ENCODE peak calls at places on chromosomes 12 and 14, in ten cellular contexts. One of them, this sample, is unnamed.
A peak's percentile ranks its signal among the peaks of the same experiment; 100 is the strongest.

GRCh38 chr14:94640721-94641631 is 28.8 kb downstream of the SERPINA3 start:
- DNase-seq in activated effector memory CD4-positive, alpha-beta T cell treated with anti-CD3 and anti-CD28 coated beads, Interleukin-2, amount 50 U/mL, for 16 hours: no peak
- DNase-seq in astrocyte: no peak
- DNase-seq in tibial artery: no peak
- DNase-seq in RCC 7860: no peak
- DNase-seq in GM12892: no peak
- DNase-seq in stomach: peak; percentile 31
- DNase-seq in stimulated activated naive CD4-positive, alpha-beta T cell: no peak
- DNase-seq in HuH-7.5: no peak
- DNase-seq in GM23338: no peak
- DNase-seq in this sample: peak; percentile 20

GRCh38 chr14:49942090-49942489 is 49.2 kb downstream of the ARF6 start:
- DNase-seq in RCC 7860: no peak
- DNase-seq in GM12892: no peak
- DNase-seq in activated effector memory CD4-positive, alpha-beta T cell treated with anti-CD3 and anti-CD28 coated beads, Interleukin-2, amount 50 U/mL, for 16 hours: no peak
- DNase-seq in astrocyte: no peak
- DNase-seq in HuH-7.5: no peak
- DNase-seq in GM23338: no peak
- DNase-seq in stomach: no peak
- DNase-seq in stimulated activated naive CD4-positive, alpha-beta T cell: no peak
- DNase-seq in tibial artery: peak; percentile 51
- DNase-seq in this sample: no peak

GRCh38 chr12:6065872-6066217 is 58.6 kb downstream of the VWF start:
- DNase-seq in stimulated activated naive CD4-positive, alpha-beta T cell: no peak
- DNase-seq in activated effector memory CD4-positive, alpha-beta T cell treated with anti-CD3 and anti-CD28 coated beads, Interleukin-2, amount 50 U/mL, for 16 hours: no peak
- DNase-seq in HuH-7.5: no peak
- DNase-seq in stomach: no peak
- DNase-seq in RCC 7860: no peak
- DNase-seq in GM12892: no peak
- DNase-seq in GM23338: no peak
- DNase-seq in astrocyte: no peak
- DNase-seq in tibial artery: no peak
- DNase-seq in this sample: no peak

GRCh38 chr14:67622675-67623074 is 3.0 kb downstream of the ARG2 start:
- DNase-seq in GM12892: no peak
- DNase-seq in activated effector memory CD4-positive, alpha-beta T cell treated with anti-CD3 and anti-CD28 coated beads, Interleukin-2, amount 50 U/mL, for 16 hours: no peak
- DNase-seq in GM23338: peak; percentile 77
- DNase-seq in stimulated activated naive CD4-positive, alpha-beta T cell: no peak
- DNase-seq in RCC 7860: peak; percentile 46
- DNase-seq in stomach: no peak
- DNase-seq in HuH-7.5: peak; percentile 31
- DNase-seq in astrocyte: peak; percentile 79
- DNase-seq in tibial artery: peak; percentile 69
- DNase-seq in this sample: peak; percentile 90

GRCh38 chr12:71465794-71466193 is 26.2 kb downstream of the LGR5 start:
- DNase-seq in GM23338: no peak
- DNase-seq in RCC 7860: no peak
- DNase-seq in stomach: no peak
- DNase-seq in stimulated activated naive CD4-positive, alpha-beta T cell: no peak
- DNase-seq in activated effector memory CD4-positive, alpha-beta T cell treated with anti-CD3 and anti-CD28 coated beads, Interleukin-2, amount 50 U/mL, for 16 hours: no peak
- DNase-seq in GM12892: no peak
- DNase-seq in HuH-7.5: no peak
- DNase-seq in tibial artery: no peak
- DNase-seq in astrocyte: no peak
- DNase-seq in this sample: no peak

GRCh38 chr14:104530651-104531050 is 48.9 kb upstream of the C14orf180 start:
- DNase-seq in GM12892: no peak
- DNase-seq in stimulated activated naive CD4-positive, alpha-beta T cell: no peak
- DNase-seq in RCC 7860: no peak
- DNase-seq in GM23338: no peak
- DNase-seq in astrocyte: no peak
- DNase-seq in activated effector memory CD4-positive, alpha-beta T cell treated with anti-CD3 and anti-CD28 coated beads, Interleukin-2, amount 50 U/mL, for 16 hours: no peak
- DNase-seq in HuH-7.5: no peak
- DNase-seq in stomach: no peak
- DNase-seq in tibial artery: no peak
- DNase-seq in this sample: no peak

GRCh38 chr12:120858306-120859088 is 45.7 kb downstream of the SPPL3 start:
- DNase-seq in stimulated activated naive CD4-positive, alpha-beta T cell: no peak
- DNase-seq in RCC 7860: no peak
- DNase-seq in GM12892: no peak
- DNase-seq in stomach: no peak
- DNase-seq in astrocyte: no peak
- DNase-seq in activated effector memory CD4-positive, alpha-beta T cell treated with anti-CD3 and anti-CD28 coated beads, Interleukin-2, amount 50 U/mL, for 16 hours: no peak
- DNase-seq in HuH-7.5: no peak
- DNase-seq in tibial artery: no peak
- DNase-seq in GM23338: no peak
- DNase-seq in this sample: no peak

GRCh38 chr12:115886666-115887065 is 390.8 kb downstream of the MED13L start:
- DNase-seq in stomach: no peak
- DNase-seq in GM12892: no peak
- DNase-seq in HuH-7.5: no peak
- DNase-seq in stimulated activated naive CD4-positive, alpha-beta T cell: no peak
- DNase-seq in tibial artery: no peak
- DNase-seq in astrocyte: no peak
- DNase-seq in activated effector memory CD4-positive, alpha-beta T cell treated with anti-CD3 and anti-CD28 coated beads, Interleukin-2, amount 50 U/mL, for 16 hours: no peak
- DNase-seq in GM23338: no peak
- DNase-seq in RCC 7860: no peak
- DNase-seq in this sample: no peak

GRCh38 chr14:71011479-71011878 is 104.2 kb downstream of the PCNX1 start:
- DNase-seq in GM12892: no peak
- DNase-seq in activated effector memory CD4-positive, alpha-beta T cell treated with anti-CD3 and anti-CD28 coated beads, Interleukin-2, amount 50 U/mL, for 16 hours: no peak
- DNase-seq in stimulated activated naive CD4-positive, alpha-beta T cell: no peak
- DNase-seq in RCC 7860: no peak
- DNase-seq in astrocyte: no peak
- DNase-seq in stomach: no peak
- DNase-seq in HuH-7.5: no peak
- DNase-seq in GM23338: no peak
- DNase-seq in tibial artery: no peak
- DNase-seq in this sample: no peak

GRCh38 chr12:122265433-122265832 is 861 bp downstream of the VPS33A start:
- DNase-seq in stimulated activated naive CD4-positive, alpha-beta T cell: peak; percentile 29
- DNase-seq in stomach: no peak
- DNase-seq in GM23338: no peak
- DNase-seq in RCC 7860: no peak
- DNase-seq in astrocyte: no peak
- DNase-seq in activated effector memory CD4-positive, alpha-beta T cell treated with anti-CD3 and anti-CD28 coated beads, Interleukin-2, amount 50 U/mL, for 16 hours: no peak
- DNase-seq in HuH-7.5: no peak
- DNase-seq in GM12892: no peak
- DNase-seq in tibial artery: no peak
- DNase-seq in this sample: no peak

GRCh38 chr14:69666698-69667211 is 55.4 kb downstream of the SUSD6 start:
- DNase-seq in astrocyte: peak; percentile 82
- DNase-seq in GM12892: no peak
- DNase-seq in tibial artery: no peak
- DNase-seq in stomach: no peak
- DNase-seq in RCC 7860: no peak
- DNase-seq in activated effector memory CD4-positive, alpha-beta T cell treated with anti-CD3 and anti-CD28 coated beads, Interleukin-2, amount 50 U/mL, for 16 hours: no peak
- DNase-seq in stimulated activated naive CD4-positive, alpha-beta T cell: no peak
- DNase-seq in GM23338: no peak
- DNase-seq in HuH-7.5: no peak
- DNase-seq in this sample: no peak

GRCh38 chr12:68581926-68582325 is 28.8 kb upstream of the RAP1B start:
- DNase-seq in stomach: no peak
- DNase-seq in stimulated activated naive CD4-positive, alpha-beta T cell: no peak
- DNase-seq in GM23338: no peak
- DNase-seq in activated effector memory CD4-positive, alpha-beta T cell treated with anti-CD3 and anti-CD28 coated beads, Interleukin-2, amount 50 U/mL, for 16 hours: no peak
- DNase-seq in RCC 7860: no peak
- DNase-seq in GM12892: no peak
- DNase-seq in HuH-7.5: no peak
- DNase-seq in astrocyte: no peak
- DNase-seq in tibial artery: no peak
- DNase-seq in this sample: no peak

GRCh38 chr12:31245822-31246469 is 80.0 kb downstream of the SINHCAF start:
- DNase-seq in tibial artery: no peak
- DNase-seq in activated effector memory CD4-positive, alpha-beta T cell treated with anti-CD3 and anti-CD28 coated beads, Interleukin-2, amount 50 U/mL, for 16 hours: no peak
- DNase-seq in stimulated activated naive CD4-positive, alpha-beta T cell: no peak
- DNase-seq in stomach: no peak
- DNase-seq in GM12892: no peak
- DNase-seq in astrocyte: no peak
- DNase-seq in HuH-7.5: peak; percentile 23
- DNase-seq in GM23338: peak; percentile 74
- DNase-seq in RCC 7860: no peak
- DNase-seq in this sample: peak; percentile 4

GRCh38 chr14:24298892-24299254 is 707 bp downstream of the DHRS1 start:
- DNase-seq in RCC 7860: peak; percentile 59
- DNase-seq in GM23338: peak; percentile 30
- DNase-seq in activated effector memory CD4-positive, alpha-beta T cell treated with anti-CD3 and anti-CD28 coated beads, Interleukin-2, amount 50 U/mL, for 16 hours: no peak
- DNase-seq in GM12892: no peak
- DNase-seq in stimulated activated naive CD4-positive, alpha-beta T cell: no peak
- DNase-seq in astrocyte: peak; percentile 72
- DNase-seq in stomach: no peak
- DNase-seq in tibial artery: no peak
- DNase-seq in HuH-7.5: no peak
- DNase-seq in this sample: peak; percentile 77

GRCh38 chr14:95157987-95158712 is 821 bp upstream of the DICER1 start:
- DNase-seq in GM12892: peak; percentile 32
- DNase-seq in stomach: no peak
- DNase-seq in GM23338: peak; percentile 67
- DNase-seq in RCC 7860: no peak
- DNase-seq in tibial artery: no peak
- DNase-seq in activated effector memory CD4-positive, alpha-beta T cell treated with anti-CD3 and anti-CD28 coated beads, Interleukin-2, amount 50 U/mL, for 16 hours: peak; percentile 69
- DNase-seq in HuH-7.5: no peak
- DNase-seq in stimulated activated naive CD4-positive, alpha-beta T cell: peak; percentile 12
- DNase-seq in astrocyte: no peak
- DNase-seq in this sample: no peak

GRCh38 chr12:57614178-57614947 is 3.1 kb downstream of the ARHGEF25 start:
- DNase-seq in activated effector memory CD4-positive, alpha-beta T cell treated with anti-CD3 and anti-CD28 coated beads, Interleukin-2, amount 50 U/mL, for 16 hours: peak; percentile 58
- DNase-seq in HuH-7.5: no peak
- DNase-seq in stomach: no peak
- DNase-seq in tibial artery: peak; percentile 72
- DNase-seq in GM23338: peak; percentile 89
- DNase-seq in GM12892: peak; percentile 63
- DNase-seq in RCC 7860: no peak
- DNase-seq in astrocyte: no peak
- DNase-seq in stimulated activated naive CD4-positive, alpha-beta T cell: no peak
- DNase-seq in this sample: peak; percentile 44

GRCh38 chr14:93132472-93133065 is 16.8 kb upstream of the ITPK1 start:
- DNase-seq in GM12892: no peak
- DNase-seq in tibial artery: no peak
- DNase-seq in RCC 7860: no peak
- DNase-seq in HuH-7.5: peak; percentile 38
- DNase-seq in GM23338: peak; percentile 62
- DNase-seq in stomach: peak; percentile 63
- DNase-seq in stimulated activated naive CD4-positive, alpha-beta T cell: no peak
- DNase-seq in astrocyte: peak; percentile 7
- DNase-seq in activated effector memory CD4-positive, alpha-beta T cell treated with anti-CD3 and anti-CD28 coated beads, Interleukin-2, amount 50 U/mL, for 16 hours: no peak
- DNase-seq in this sample: peak; percentile 56

GRCh38 chr12:91913124-91913523 is 232.5 kb downstream of the BTG1 start:
- DNase-seq in activated effector memory CD4-positive, alpha-beta T cell treated with anti-CD3 and anti-CD28 coated beads, Interleukin-2, amount 50 U/mL, for 16 hours: no peak
- DNase-seq in astrocyte: no peak
- DNase-seq in HuH-7.5: no peak
- DNase-seq in tibial artery: no peak
- DNase-seq in stomach: no peak
- DNase-seq in GM23338: no peak
- DNase-seq in GM12892: no peak
- DNase-seq in stimulated activated naive CD4-positive, alpha-beta T cell: no peak
- DNase-seq in RCC 7860: no peak
- DNase-seq in this sample: no peak

GRCh38 chr12:38053655-38054464 is 262.7 kb upstream of the ALG10B start:
- DNase-seq in GM12892: no peak
- DNase-seq in HuH-7.5: peak; percentile 49
- DNase-seq in stomach: peak; percentile 70
- DNase-seq in RCC 7860: peak; percentile 67
- DNase-seq in activated effector memory CD4-positive, alpha-beta T cell treated with anti-CD3 and anti-CD28 coated beads, Interleukin-2, amount 50 U/mL, for 16 hours: no peak
- DNase-seq in GM23338: peak; percentile 71
- DNase-seq in tibial artery: no peak
- DNase-seq in astrocyte: no peak
- DNase-seq in stimulated activated naive CD4-positive, alpha-beta T cell: no peak
- DNase-seq in this sample: no peak

GRCh38 chr12:83954939-83955601 is 957.5 kb downstream of the SLC6A15 start:
- DNase-seq in stimulated activated naive CD4-positive, alpha-beta T cell: no peak
- DNase-seq in stomach: no peak
- DNase-seq in HuH-7.5: no peak
- DNase-seq in tibial artery: no peak
- DNase-seq in GM23338: peak; percentile 73
- DNase-seq in RCC 7860: no peak
- DNase-seq in activated effector memory CD4-positive, alpha-beta T cell treated with anti-CD3 and anti-CD28 coated beads, Interleukin-2, amount 50 U/mL, for 16 hours: no peak
- DNase-seq in GM12892: no peak
- DNase-seq in astrocyte: no peak
- DNase-seq in this sample: peak; percentile 10

GRCh38 chr14:88879016-88879415 is 54.6 kb downstream of the TTC8 start:
- DNase-seq in activated effector memory CD4-positive, alpha-beta T cell treated with anti-CD3 and anti-CD28 coated beads, Interleukin-2, amount 50 U/mL, for 16 hours: no peak
- DNase-seq in astrocyte: peak; percentile 85
- DNase-seq in HuH-7.5: no peak
- DNase-seq in RCC 7860: peak; percentile 15
- DNase-seq in stimulated activated naive CD4-positive, alpha-beta T cell: no peak
- DNase-seq in stomach: no peak
- DNase-seq in tibial artery: no peak
- DNase-seq in GM23338: no peak
- DNase-seq in GM12892: no peak
- DNase-seq in this sample: peak; percentile 93

GRCh38 chr14:75077794-75078193 is 8.4 kb downstream of the ZC2HC1C start:
- DNase-seq in tibial artery: no peak
- DNase-seq in activated effector memory CD4-positive, alpha-beta T cell treated with anti-CD3 and anti-CD28 coated beads, Interleukin-2, amount 50 U/mL, for 16 hours: no peak
- DNase-seq in RCC 7860: no peak
- DNase-seq in astrocyte: no peak
- DNase-seq in GM23338: no peak
- DNase-seq in GM12892: no peak
- DNase-seq in stomach: no peak
- DNase-seq in stimulated activated naive CD4-positive, alpha-beta T cell: no peak
- DNase-seq in HuH-7.5: no peak
- DNase-seq in this sample: no peak

GRCh38 chr12:114729731-114730130 is 45.8 kb upstream of the TBX3 start:
- DNase-seq in astrocyte: peak; percentile 59
- DNase-seq in HuH-7.5: no peak
- DNase-seq in GM12892: no peak
- DNase-seq in GM23338: no peak
- DNase-seq in stomach: no peak
- DNase-seq in activated effector memory CD4-positive, alpha-beta T cell treated with anti-CD3 and anti-CD28 coated beads, Interleukin-2, amount 50 U/mL, for 16 hours: no peak
- DNase-seq in stimulated activated naive CD4-positive, alpha-beta T cell: no peak
- DNase-seq in tibial artery: no peak
- DNase-seq in RCC 7860: no peak
- DNase-seq in this sample: peak; percentile 76

GRCh38 chr12:66636771-66637170 is 42.1 kb downstream of the GRIP1 start:
- DNase-seq in tibial artery: peak; percentile 68
- DNase-seq in stimulated activated naive CD4-positive, alpha-beta T cell: no peak
- DNase-seq in HuH-7.5: no peak
- DNase-seq in RCC 7860: no peak
- DNase-seq in GM23338: no peak
- DNase-seq in activated effector memory CD4-positive, alpha-beta T cell treated with anti-CD3 and anti-CD28 coated beads, Interleukin-2, amount 50 U/mL, for 16 hours: no peak
- DNase-seq in stomach: peak; percentile 32
- DNase-seq in astrocyte: no peak
- DNase-seq in GM12892: no peak
- DNase-seq in this sample: no peak

GRCh38 chr12:65876898-65877721 is 52.8 kb downstream of the HMGA2 start:
- DNase-seq in activated effector memory CD4-positive, alpha-beta T cell treated with anti-CD3 and anti-CD28 coated beads, Interleukin-2, amount 50 U/mL, for 16 hours: no peak
- DNase-seq in HuH-7.5: no peak
- DNase-seq in astrocyte: peak; percentile 74
- DNase-seq in tibial artery: no peak
- DNase-seq in GM12892: no peak
- DNase-seq in RCC 7860: no peak
- DNase-seq in GM23338: peak; percentile 74
- DNase-seq in stomach: peak; percentile 41
- DNase-seq in stimulated activated naive CD4-positive, alpha-beta T cell: no peak
- DNase-seq in this sample: peak; percentile 52

GRCh38 chr12:1972856-1973317 is 31.4 kb downstream of the DCP1B start:
- DNase-seq in GM23338: no peak
- DNase-seq in astrocyte: peak; percentile 37
- DNase-seq in tibial artery: peak; percentile 91
- DNase-seq in activated effector memory CD4-positive, alpha-beta T cell treated with anti-CD3 and anti-CD28 coated beads, Interleukin-2, amount 50 U/mL, for 16 hours: no peak
- DNase-seq in RCC 7860: no peak
- DNase-seq in stimulated activated naive CD4-positive, alpha-beta T cell: no peak
- DNase-seq in HuH-7.5: no peak
- DNase-seq in GM12892: no peak
- DNase-seq in stomach: no peak
- DNase-seq in this sample: peak; percentile 56

GRCh38 chr12:85569261-85569660 is 266.9 kb downstream of the RASSF9 start:
- DNase-seq in HuH-7.5: no peak
- DNase-seq in GM12892: no peak
- DNase-seq in tibial artery: no peak
- DNase-seq in activated effector memory CD4-positive, alpha-beta T cell treated with anti-CD3 and anti-CD28 coated beads, Interleukin-2, amount 50 U/mL, for 16 hours: no peak
- DNase-seq in stomach: no peak
- DNase-seq in stimulated activated naive CD4-positive, alpha-beta T cell: no peak
- DNase-seq in GM23338: no peak
- DNase-seq in RCC 7860: no peak
- DNase-seq in astrocyte: no peak
- DNase-seq in this sample: no peak

GRCh38 chr12:86735072-86735471 is 478.9 kb upstream of the MGAT4C start:
- DNase-seq in RCC 7860: no peak
- DNase-seq in GM12892: no peak
- DNase-seq in tibial artery: no peak
- DNase-seq in stimulated activated naive CD4-positive, alpha-beta T cell: no peak
- DNase-seq in activated effector memory CD4-positive, alpha-beta T cell treated with anti-CD3 and anti-CD28 coated beads, Interleukin-2, amount 50 U/mL, for 16 hours: no peak
- DNase-seq in astrocyte: no peak
- DNase-seq in GM23338: no peak
- DNase-seq in stomach: no peak
- DNase-seq in HuH-7.5: no peak
- DNase-seq in this sample: no peak